ENCODE peak calls at places on chromosomes 12 and 14, in seven cellular contexts. M, Z, B, A, U, V and O are unnamed samples.

GRCh38 chr12:53006810-53007742 is 820 bp downstream of the EIF4B start:
- DNase-seq in A (peak), B (peak), Z (peak), U (peak), V (peak), M (peak), O (peak)

GRCh38 chr14:33568935-33569579 is 381.8 kb downstream of the EGLN3 start:
- DNase-seq in U (no peak), V (no peak), M (no peak), B (no peak), Z (peak), A (no peak), O (no peak)

GRCh38 chr14:32537166-32537565 is 208.1 kb downstream of the AKAP6 start:
- DNase-seq in U (no peak), V (no peak), Z (no peak), B (no peak), M (no peak), A (no peak), O (no peak)

GRCh38 chr12:123986374-123986920 is 13.4 kb downstream of the ZNF664 start:
- DNase-seq in V (no peak), M (no peak), A (no peak), U (no peak), Z (no peak), B (peak), O (no peak)

GRCh38 chr14:67285876-67286452 is 44.7 kb downstream of the PALS1 start:
- DNase-seq in U (peak), V (no peak), B (peak), A (no peak), Z (peak), M (no peak), O (peak)

GRCh38 chr14:25833341-25834121 is 764.3 kb downstream of the NOVA1 start:
- DNase-seq in U (peak), Z (peak), V (peak), B (peak), A (no peak), M (peak), O (peak)

GRCh38 chr14:61406670-61407069 is 85.3 kb downstream of the PRKCH start:
- DNase-seq in V (no peak), Z (peak), U (no peak), B (no peak), A (peak), M (no peak), O (no peak)

GRCh38 chr12:104784592-104784991 is 173.5 kb downstream of the SLC41A2 start:
- DNase-seq in Z (no peak), V (no peak), M (no peak), A (no peak), B (peak), U (no peak), O (no peak)

GRCh38 chr12:113322353-113322752 is 12.6 kb downstream of the SLC8B1 start:
- DNase-seq in V (no peak), A (no peak), U (no peak), Z (no peak), B (no peak), M (no peak), O (no peak)

GRCh38 chr14:93970589-93970966 is 5.8 kb downstream of the ASB2 start:
- DNase-seq in B (no peak), Z (no peak), V (peak), A (peak), M (peak), U (peak), O (no peak)

GRCh38 chr12:28933864-28934527 is 215.1 kb upstream of the FAR2 start:
- DNase-seq in V (no peak), U (no peak), M (no peak), B (no peak), Z (peak), A (no peak), O (peak)

GRCh38 chr12:56220611-56221232 is 1.0 kb downstream of the RNF41 start:
- DNase-seq in M (no peak), V (no peak), B (no peak), U (no peak), Z (peak), A (no peak), O (no peak)

GRCh38 chr14:23926543-23926942 is 27.0 kb upstream of the DHRS4 start:
- DNase-seq in Z (no peak), U (no peak), B (no peak), A (no peak), M (no peak), V (no peak), O (no peak)

GRCh38 chr12:13039557-13039956 is 4.6 kb upstream of the FAM234B start:
- DNase-seq in M (no peak), Z (no peak), V (no peak), A (no peak), B (no peak), U (no peak), O (no peak)

GRCh38 chr14:58398895-58399294 is 3.2 kb downstream of the TOMM20L start:
- DNase-seq in A (no peak), B (no peak), U (no peak), V (no peak), Z (no peak), M (no peak), O (no peak)